ENCODE peak calls at places on chromosomes 6 and 20, in five cellular contexts. Y is K562, W is HepG2, J is H1, A is GM12878. G is an unnamed sample.

GRCh38 chr20:46118481-46119020 is 437 bp downstream of the CD40 start:
- DNase-seq in Y (no peak), W (no peak), J (no peak), A (no peak), G (no peak)

GRCh38 chr6:29926795-29927427 is 15.4 kb upstream of the HLA-A start:
- DNase-seq in Y (peak), W (peak), J (no peak), A (no peak), G (no peak)

GRCh38 chr6:33271608-33272357 is at the start of the genes RPS18 and VPS52:
- DNase-seq in Y (peak), W (peak), J (peak), A (peak), G (peak)

GRCh38 chr6:19399406-19399805 is 437.8 kb upstream of the ID4 start:
- DNase-seq in Y (no peak), W (no peak), J (no peak), A (no peak), G (no peak)

GRCh38 chr6:3638662-3639061 is 112.9 kb downstream of the PXDC1 start:
- DNase-seq in Y (no peak), W (no peak), J (no peak), A (no peak), G (no peak)

GRCh38 chr6:117483004-117483644 is 650 bp downstream of the DCBLD1 start:
- DNase-seq in Y (peak), W (peak), J (no peak), A (no peak), G (peak)

GRCh38 chr6:124430741-124431140 is 531.5 kb upstream of the RNF217 start:
- DNase-seq in Y (no peak), W (no peak), J (no peak), A (no peak), G (no peak)

GRCh38 chr6:83952830-83953229 is 80.7 kb upstream of the MRAP2 start:
- DNase-seq in Y (no peak), W (no peak), J (no peak), A (no peak), G (no peak)

GRCh38 chr6:3363296-3364025 is 93.4 kb downstream of the SLC22A23 start:
- DNase-seq in Y (peak), W (peak), J (no peak), A (no peak), G (no peak)

GRCh38 chr6:7431594-7432390 is 42.2 kb downstream of the RIOK1 start:
- DNase-seq in Y (peak), W (peak), J (no peak), A (no peak), G (no peak)

GRCh38 chr20:58321205-58321604 is 11.7 kb downstream of the RAB22A start:
- DNase-seq in Y (no peak), W (no peak), J (no peak), A (no peak), G (no peak)

GRCh38 chr6:19298422-19298821 is 538.7 kb upstream of the ID4 start:
- DNase-seq in Y (no peak), W (no peak), J (no peak), A (no peak), G (no peak)

GRCh38 chr6:52407467-52407866 is 12.7 kb upstream of the EFHC1 start:
- DNase-seq in Y (peak), W (peak), J (no peak), A (no peak), G (peak)

GRCh38 chr6:18792832-18793231 is 405.7 kb downstream of the RNF144B start:
- DNase-seq in Y (no peak), W (no peak), J (no peak), A (no peak), G (no peak)

GRCh38 chr20:63172726-63173125 is 43.2 kb downstream of the YTHDF1 start:
- DNase-seq in Y (peak), W (peak), J (no peak), A (no peak), G (no peak)

GRCh38 chr6:722077-722524 is 29.2 kb upstream of the EXOC2 start:
- DNase-seq in Y (peak), W (peak), J (no peak), A (no peak), G (peak)

GRCh38 chr6:169097336-169098052 is 156.2 kb downstream of the THBS2 start:
- DNase-seq in Y (no peak), W (no peak), J (no peak), A (no peak), G (no peak)
- TF ChIP-seq POLR2AphosphoS5 in Y (no peak), W (no peak), J (no peak), A (no peak), G (no peak)

GRCh38 chr6:81241126-81241525 is 511.4 kb downstream of the TENT5A start:
- DNase-seq in Y (no peak), W (no peak), J (no peak), A (no peak), G (no peak)

GRCh38 chr6:81238390-81238789 is 514.1 kb downstream of the TENT5A start:
- DNase-seq in Y (no peak), W (no peak), J (no peak), A (no peak), G (no peak)

GRCh38 chr6:81246200-81246599 is 506.3 kb downstream of the TENT5A start:
- DNase-seq in Y (no peak), W (no peak), J (no peak), A (no peak), G (no peak)

GRCh38 chr6:81242634-81243033 is 509.8 kb downstream of the TENT5A start:
- DNase-seq in Y (no peak), W (no peak), J (no peak), A (no peak), G (no peak)

DNA sequence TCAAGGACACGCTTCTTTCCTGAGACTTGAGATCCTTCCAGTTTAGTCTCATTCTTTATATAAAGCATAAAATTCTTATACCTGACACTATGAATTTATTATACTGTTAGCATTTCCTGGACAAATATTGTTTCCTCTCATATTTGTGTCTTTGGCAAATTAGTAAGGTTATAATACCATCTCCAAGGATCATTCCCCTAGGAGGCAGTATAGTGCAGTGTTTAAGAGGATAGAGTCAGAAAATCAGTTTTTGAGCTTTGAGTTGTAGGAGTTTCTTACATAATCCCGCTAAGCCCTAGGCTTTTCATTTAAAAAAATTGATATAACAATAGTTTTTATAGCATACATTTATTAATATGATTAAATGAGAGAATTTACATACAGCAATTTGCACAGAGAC is 510.8 kb downstream of the TENT5A start:
- DNase-seq in Y (no peak), W (peak), J (no peak), A (no peak), G (peak)
- TF ChIP-seq CTCF in Y (no peak), W (peak), J (peak), A (peak), G (peak)

GRCh38 chr6:43090557-43090952 is 14.4 kb downstream of the PTK7 start:
- DNase-seq in Y (no peak), W (no peak), J (no peak), A (no peak), G (no peak)
- TF ChIP-seq RFX5 in Y (no peak), W (no peak), J (no peak), A (no peak), G (no peak)

GRCh38 chr20:13821876-13822275 is 37.0 kb downstream of the NDUFAF5 start:
- DNase-seq in Y (no peak), W (no peak), J (no peak), A (no peak), G (no peak)
- TF ChIP-seq POLR2AphosphoS5 in Y (no peak), W (no peak), J (no peak), A (no peak), G (no peak)

DNA sequence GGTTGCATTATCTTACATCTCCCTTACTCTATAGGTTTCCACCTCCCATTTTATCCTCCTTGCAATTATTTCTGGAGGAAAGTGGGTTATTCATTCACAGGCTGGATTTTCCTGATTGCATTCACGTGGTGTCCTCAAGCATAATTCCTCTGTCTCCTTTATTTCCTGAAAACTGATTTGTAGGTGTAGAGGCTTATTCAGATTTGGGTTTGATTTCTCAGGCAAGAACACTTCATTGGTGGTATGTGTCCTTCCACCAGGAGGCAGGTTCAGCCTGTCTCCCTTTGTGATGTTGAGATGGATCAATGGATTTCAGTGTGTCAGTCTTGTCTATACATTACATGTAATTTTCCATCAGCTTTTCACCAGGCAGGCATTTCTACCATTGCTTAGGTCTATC is 17.3 kb downstream of the DNPH1 start:
- DNase-seq in Y (no peak), W (peak), J (no peak), A (no peak), G (no peak)
- TF ChIP-seq CTCF in Y (no peak), W (peak), J (peak), A (no peak), G (peak)

GRCh38 chr6:100617633-100618348 is 153.1 kb upstream of the SIM1 start:
- DNase-seq in Y (no peak), W (no peak), J (no peak), A (no peak), G (no peak)

GRCh38 chr6:100614933-100615332 is 150.2 kb upstream of the SIM1 start:
- DNase-seq in Y (no peak), W (no peak), J (no peak), A (no peak), G (no peak)

GRCh38 chr6:100622907-100623692 is 158.4 kb upstream of the SIM1 start:
- DNase-seq in Y (no peak), W (no peak), J (no peak), A (no peak), G (no peak)

GRCh38 chr6:100618349-100618671 is 153.6 kb upstream of the SIM1 start:
- DNase-seq in Y (no peak), W (no peak), J (no peak), A (no peak), G (no peak)

GRCh38 chr6:100620085-100620484 is 155.4 kb upstream of the SIM1 start:
- DNase-seq in Y (no peak), W (no peak), J (no peak), A (no peak), G (no peak)
- TF ChIP-seq RFX5 in Y (no peak), W (no peak), J (no peak), A (no peak), G (no peak)

GRCh38 chr6:146697921-146698320 is 99.1 kb downstream of the ADGB start:
- DNase-seq in Y (no peak), W (no peak), J (no peak), A (no peak), G (no peak)

GRCh38 chr6:146701632-146702031 is 102.9 kb downstream of the ADGB start:
- DNase-seq in Y (no peak), W (no peak), J (no peak), A (no peak), G (no peak)

GRCh38 chr6:146700078-146700686 is 101.4 kb downstream of the ADGB start:
- DNase-seq in Y (peak), W (peak), J (peak), A (peak), G (peak)
- TF ChIP-seq POLR2AphosphoS5 in Y (no peak), W (no peak), J (no peak), A (no peak), G (no peak)

GRCh38 chr6:157943249-157943963 is 38.3 kb upstream of the SYNJ2 start:
- DNase-seq in Y (no peak), W (no peak), J (no peak), A (no peak), G (no peak)

GRCh38 chr6:157943964-157944283 is 37.7 kb upstream of the SYNJ2 start:
- DNase-seq in Y (no peak), W (no peak), J (no peak), A (no peak), G (no peak)

GRCh38 chr6:157946053-157946617 is 35.5 kb upstream of the SYNJ2 start:
- DNase-seq in Y (no peak), W (no peak), J (no peak), A (no peak), G (no peak)

GRCh38 chr6:157944983-157945931 is 36.4 kb upstream of the SYNJ2 start:
- DNase-seq in Y (no peak), W (no peak), J (no peak), A (no peak), G (no peak)

DNA sequence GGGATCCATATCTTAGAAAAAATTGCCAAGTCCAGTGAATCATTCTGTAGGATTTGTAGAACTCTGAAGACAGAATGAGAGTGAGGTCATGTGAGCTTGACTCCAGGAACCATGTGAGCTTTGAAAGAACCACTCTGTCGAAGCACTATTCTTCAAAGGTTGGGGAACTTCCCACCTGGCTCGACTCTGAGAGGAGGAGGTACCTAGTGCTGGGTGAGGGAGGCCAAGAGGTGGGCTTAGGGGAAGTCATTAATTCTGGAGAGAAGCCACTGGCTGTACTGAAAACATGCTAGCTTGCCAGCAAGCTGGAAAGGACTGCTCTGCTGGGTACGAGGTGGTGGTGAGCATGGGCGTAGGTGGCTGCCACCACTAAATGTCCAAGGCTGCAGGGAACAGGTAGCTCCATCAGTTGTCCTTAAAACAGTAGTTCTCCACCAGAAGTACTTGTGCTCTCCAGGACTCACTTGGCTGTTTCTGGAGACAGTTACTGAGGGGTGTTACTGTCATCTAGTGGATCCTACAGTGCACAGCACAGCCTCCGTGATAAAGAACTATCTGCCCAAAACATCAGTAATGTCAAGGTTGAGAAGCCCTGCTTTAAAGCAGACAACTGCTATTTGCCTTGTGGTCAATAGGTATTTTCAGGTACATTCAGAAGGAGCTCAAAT is 34.7 kb upstream of the SYNJ2 start:
- DNase-seq in Y (no peak), W (peak), J (no peak), A (peak), G (peak)
- TF ChIP-seq CTCF in Y (peak), W (peak), J (peak), A (peak), G (peak)

GRCh38 chr20:53163486-53163885 is 191.3 kb downstream of the TSHZ2 start:
- DNase-seq in Y (peak), W (no peak), J (no peak), A (no peak), G (no peak)
- TF ChIP-seq RFX5 in Y (no peak), W (no peak), J (no peak), A (no peak), G (no peak)

G was measured in SK-N-SH.